ENCODE peak calls at places on chromosomes 12 and 14, in six cellular contexts. One of them, this sample, is unnamed.
A peak's percentile ranks its signal among the peaks of the same experiment; 100 is the strongest.

GRCh38 chr12:124774054-124774461 is 89.6 kb downstream of the SCARB1 start:
- DNase-seq in Right ventricle myocardium superior: no peak
- DNase-seq in HTR-8/SVneo: no peak
- DNase-seq in NCI-H524 treated with DMSO at 0.1 percent for 48 hours: no peak
- DNase-seq in GM06990: peak; percentile 80
- DNase-seq in C1 segment of cervical spinal cord: no peak
- DNase-seq in this sample: no peak

GRCh38 chr12:98757455-98757854 is 112.4 kb downstream of the APAF1 start:
- DNase-seq in HTR-8/SVneo: no peak
- DNase-seq in NCI-H524 treated with DMSO at 0.1 percent for 48 hours: no peak
- DNase-seq in GM06990: no peak
- DNase-seq in Right ventricle myocardium superior: no peak
- DNase-seq in C1 segment of cervical spinal cord: no peak
- DNase-seq in this sample: no peak

GRCh38 chr12:54246011-54246641 is 33.8 kb downstream of the CBX5 start:
- DNase-seq in C1 segment of cervical spinal cord: no peak
- DNase-seq in GM06990: no peak
- DNase-seq in HTR-8/SVneo: no peak
- DNase-seq in NCI-H524 treated with DMSO at 0.1 percent for 48 hours: no peak
- DNase-seq in Right ventricle myocardium superior: no peak
- DNase-seq in this sample: no peak

GRCh38 chr12:8697476-8698131 is at the start of gene RIMKLB:
- DNase-seq in GM06990: peak; percentile 81
- DNase-seq in C1 segment of cervical spinal cord: peak; percentile 42
- DNase-seq in Right ventricle myocardium superior: peak; percentile 91
- DNase-seq in NCI-H524 treated with DMSO at 0.1 percent for 48 hours: no peak
- DNase-seq in HTR-8/SVneo: peak; percentile 57
- DNase-seq in this sample: no peak

GRCh38 chr14:61933021-61933420 is 170.8 kb downstream of the SNAPC1 start:
- DNase-seq in Right ventricle myocardium superior: no peak
- DNase-seq in C1 segment of cervical spinal cord: no peak
- DNase-seq in GM06990: no peak
- DNase-seq in NCI-H524 treated with DMSO at 0.1 percent for 48 hours: no peak
- DNase-seq in HTR-8/SVneo: no peak
- DNase-seq in this sample: no peak

GRCh38 chr12:32894566-32894965 is 2.0 kb downstream of the PKP2 start:
- DNase-seq in Right ventricle myocardium superior: no peak
- DNase-seq in GM06990: no peak
- DNase-seq in HTR-8/SVneo: no peak
- DNase-seq in C1 segment of cervical spinal cord: no peak
- DNase-seq in NCI-H524 treated with DMSO at 0.1 percent for 48 hours: no peak
- DNase-seq in this sample: no peak

GRCh38 chr14:81164167-81164774 is 56.5 kb downstream of the GTF2A1 start:
- DNase-seq in GM06990: peak; percentile 37
- DNase-seq in NCI-H524 treated with DMSO at 0.1 percent for 48 hours: peak; percentile 83
- DNase-seq in C1 segment of cervical spinal cord: no peak
- DNase-seq in Right ventricle myocardium superior: no peak
- DNase-seq in HTR-8/SVneo: peak; percentile 63
- DNase-seq in this sample: no peak

GRCh38 chr12:52871291-52871961 is 22.6 kb upstream of the KRT78 start:
- DNase-seq in GM06990: no peak
- DNase-seq in C1 segment of cervical spinal cord: no peak
- DNase-seq in HTR-8/SVneo: peak; percentile 54
- DNase-seq in Right ventricle myocardium superior: no peak
- DNase-seq in NCI-H524 treated with DMSO at 0.1 percent for 48 hours: no peak
- DNase-seq in this sample: no peak

GRCh38 chr12:8687846-8688601 is 9.8 kb upstream of the RIMKLB start:
- DNase-seq in HTR-8/SVneo: peak; percentile 75
- DNase-seq in C1 segment of cervical spinal cord: no peak
- DNase-seq in NCI-H524 treated with DMSO at 0.1 percent for 48 hours: no peak
- DNase-seq in GM06990: no peak
- DNase-seq in Right ventricle myocardium superior: no peak
- DNase-seq in this sample: no peak

GRCh38 chr12:64124511-64125197 is 97.4 kb downstream of the KICS2 start:
- DNase-seq in C1 segment of cervical spinal cord: no peak
- DNase-seq in Right ventricle myocardium superior: no peak
- DNase-seq in NCI-H524 treated with DMSO at 0.1 percent for 48 hours: no peak
- DNase-seq in HTR-8/SVneo: no peak
- DNase-seq in GM06990: no peak
- DNase-seq in this sample: no peak

GRCh38 chr14:64091217-64091616 is 203.0 kb downstream of the ESR2 start:
- DNase-seq in GM06990: no peak
- DNase-seq in Right ventricle myocardium superior: no peak
- DNase-seq in NCI-H524 treated with DMSO at 0.1 percent for 48 hours: no peak
- DNase-seq in HTR-8/SVneo: no peak
- DNase-seq in C1 segment of cervical spinal cord: no peak
- DNase-seq in this sample: no peak

GRCh38 chr12:51759175-51759574 is 89.3 kb downstream of the FIGNL2 start:
- DNase-seq in C1 segment of cervical spinal cord: no peak
- DNase-seq in Right ventricle myocardium superior: no peak
- DNase-seq in HTR-8/SVneo: no peak
- DNase-seq in GM06990: no peak
- DNase-seq in NCI-H524 treated with DMSO at 0.1 percent for 48 hours: no peak
- DNase-seq in this sample: no peak

GRCh38 chr14:91281346-91281745 is 36.8 kb upstream of the GPR68 start:
- DNase-seq in C1 segment of cervical spinal cord: no peak
- DNase-seq in GM06990: no peak
- DNase-seq in NCI-H524 treated with DMSO at 0.1 percent for 48 hours: no peak
- DNase-seq in HTR-8/SVneo: peak; percentile 83
- DNase-seq in Right ventricle myocardium superior: no peak
- DNase-seq in this sample: no peak

GRCh38 chr12:65100140-65100539 is 21.0 kb downstream of the WIF1 start:
- DNase-seq in NCI-H524 treated with DMSO at 0.1 percent for 48 hours: peak; percentile 6
- DNase-seq in GM06990: no peak
- DNase-seq in HTR-8/SVneo: no peak
- DNase-seq in C1 segment of cervical spinal cord: no peak
- DNase-seq in Right ventricle myocardium superior: no peak
- DNase-seq in this sample: no peak

GRCh38 chr14:99612065-99612736 is 8.2 kb upstream of the CCDC85C start:
- DNase-seq in GM06990: no peak
- DNase-seq in Right ventricle myocardium superior: no peak
- DNase-seq in C1 segment of cervical spinal cord: no peak
- DNase-seq in NCI-H524 treated with DMSO at 0.1 percent for 48 hours: peak; percentile 33
- DNase-seq in HTR-8/SVneo: no peak
- DNase-seq in this sample: no peak

GRCh38 chr12:105672576-105672975 is 342.1 kb downstream of the C12orf75 start:
- DNase-seq in GM06990: no peak
- DNase-seq in NCI-H524 treated with DMSO at 0.1 percent for 48 hours: no peak
- DNase-seq in HTR-8/SVneo: no peak
- DNase-seq in C1 segment of cervical spinal cord: no peak
- DNase-seq in Right ventricle myocardium superior: peak; percentile 90
- DNase-seq in this sample: no peak

GRCh38 chr14:54713364-54713763 is 146.4 kb downstream of the SAMD4A start:
- DNase-seq in NCI-H524 treated with DMSO at 0.1 percent for 48 hours: no peak
- DNase-seq in HTR-8/SVneo: no peak
- DNase-seq in GM06990: no peak
- DNase-seq in C1 segment of cervical spinal cord: no peak
- DNase-seq in Right ventricle myocardium superior: no peak
- DNase-seq in this sample: no peak

GRCh38 chr14:104792945-104793702 is 2.4 kb downstream of the AKT1 start:
- DNase-seq in NCI-H524 treated with DMSO at 0.1 percent for 48 hours: no peak
- DNase-seq in Right ventricle myocardium superior: no peak
- DNase-seq in C1 segment of cervical spinal cord: no peak
- DNase-seq in GM06990: no peak
- DNase-seq in HTR-8/SVneo: no peak
- DNase-seq in this sample: no peak

GRCh38 chr14:64766430-64767151 is 62.4 kb downstream of the PLEKHG3 start:
- DNase-seq in HTR-8/SVneo: no peak
- DNase-seq in GM06990: no peak
- DNase-seq in NCI-H524 treated with DMSO at 0.1 percent for 48 hours: no peak
- DNase-seq in Right ventricle myocardium superior: no peak
- DNase-seq in C1 segment of cervical spinal cord: no peak
- DNase-seq in this sample: no peak

GRCh38 chr12:68481181-68481941 is 129.3 kb upstream of the RAP1B start:
- DNase-seq in HTR-8/SVneo: no peak
- DNase-seq in GM06990: peak; percentile 68
- DNase-seq in NCI-H524 treated with DMSO at 0.1 percent for 48 hours: no peak
- DNase-seq in Right ventricle myocardium superior: no peak
- DNase-seq in C1 segment of cervical spinal cord: no peak
- DNase-seq in this sample: no peak

GRCh38 chr14:104393199-104393897 is 186.2 kb upstream of the C14orf180 start:
- DNase-seq in HTR-8/SVneo: no peak
- DNase-seq in C1 segment of cervical spinal cord: no peak
- DNase-seq in Right ventricle myocardium superior: peak; percentile 66
- DNase-seq in GM06990: no peak
- DNase-seq in NCI-H524 treated with DMSO at 0.1 percent for 48 hours: no peak
- DNase-seq in this sample: no peak

GRCh38 chr12:79527498-79527897 is 163.3 kb downstream of the PAWR start:
- DNase-seq in HTR-8/SVneo: no peak
- DNase-seq in Right ventricle myocardium superior: no peak
- DNase-seq in C1 segment of cervical spinal cord: no peak
- DNase-seq in NCI-H524 treated with DMSO at 0.1 percent for 48 hours: no peak
- DNase-seq in GM06990: no peak
- DNase-seq in this sample: no peak

GRCh38 chr12:102385343-102385742 is 95.0 kb downstream of the IGF1 start:
- DNase-seq in HTR-8/SVneo: no peak
- DNase-seq in GM06990: no peak
- DNase-seq in C1 segment of cervical spinal cord: no peak
- DNase-seq in Right ventricle myocardium superior: no peak
- DNase-seq in NCI-H524 treated with DMSO at 0.1 percent for 48 hours: no peak
- DNase-seq in this sample: no peak

GRCh38 chr12:29333178-29333577 is 47.8 kb downstream of the ERGIC2 start:
- DNase-seq in Right ventricle myocardium superior: no peak
- DNase-seq in C1 segment of cervical spinal cord: no peak
- DNase-seq in HTR-8/SVneo: no peak
- DNase-seq in NCI-H524 treated with DMSO at 0.1 percent for 48 hours: no peak
- DNase-seq in GM06990: no peak
- DNase-seq in this sample: no peak

GRCh38 chr12:47307680-47308399 is 228.1 kb upstream of the AMIGO2 start:
- DNase-seq in GM06990: peak; percentile 26
- DNase-seq in Right ventricle myocardium superior: no peak
- DNase-seq in HTR-8/SVneo: peak; percentile 55
- DNase-seq in C1 segment of cervical spinal cord: no peak
- DNase-seq in NCI-H524 treated with DMSO at 0.1 percent for 48 hours: peak; percentile 22
- DNase-seq in this sample: no peak

GRCh38 chr12:2345902-2346301 is 293.1 kb downstream of the CACNA1C start:
- DNase-seq in HTR-8/SVneo: no peak
- DNase-seq in C1 segment of cervical spinal cord: no peak
- DNase-seq in Right ventricle myocardium superior: no peak
- DNase-seq in NCI-H524 treated with DMSO at 0.1 percent for 48 hours: no peak
- DNase-seq in GM06990: no peak
- DNase-seq in this sample: no peak

GRCh38 chr12:11865835-11866234 is 204.9 kb upstream of the BCL2L14 start:
- DNase-seq in Right ventricle myocardium superior: no peak
- DNase-seq in NCI-H524 treated with DMSO at 0.1 percent for 48 hours: no peak
- DNase-seq in HTR-8/SVneo: no peak
- DNase-seq in GM06990: no peak
- DNase-seq in C1 segment of cervical spinal cord: no peak
- DNase-seq in this sample: no peak

GRCh38 chr12:53048033-53048779 is 1.7 kb upstream of the TNS2 start:
- DNase-seq in C1 segment of cervical spinal cord: no peak
- DNase-seq in HTR-8/SVneo: peak; percentile 50
- DNase-seq in Right ventricle myocardium superior: peak; percentile 87
- DNase-seq in GM06990: no peak
- DNase-seq in NCI-H524 treated with DMSO at 0.1 percent for 48 hours: no peak
- DNase-seq in this sample: no peak

GRCh38 chr12:96368233-96368632 is 32.0 kb downstream of the CDK17 start:
- DNase-seq in HTR-8/SVneo: no peak
- DNase-seq in NCI-H524 treated with DMSO at 0.1 percent for 48 hours: no peak
- DNase-seq in Right ventricle myocardium superior: peak; percentile 51
- DNase-seq in C1 segment of cervical spinal cord: no peak
- DNase-seq in GM06990: no peak
- DNase-seq in this sample: no peak

GRCh38 chr14:23183479-23183878 is at the start of gene SLC7A8:
- DNase-seq in C1 segment of cervical spinal cord: no peak
- DNase-seq in NCI-H524 treated with DMSO at 0.1 percent for 48 hours: peak; percentile 39
- DNase-seq in Right ventricle myocardium superior: peak; percentile 61
- DNase-seq in HTR-8/SVneo: no peak
- DNase-seq in GM06990: no peak
- DNase-seq in this sample: no peak

GRCh38 chr12:9118161-9118560 is 2.4 kb upstream of the A2M start:
- DNase-seq in HTR-8/SVneo: no peak
- DNase-seq in GM06990: peak; percentile 14
- DNase-seq in C1 segment of cervical spinal cord: no peak
- DNase-seq in Right ventricle myocardium superior: peak; percentile 38
- DNase-seq in NCI-H524 treated with DMSO at 0.1 percent for 48 hours: no peak
- DNase-seq in this sample: peak; percentile 99

GRCh38 chr12:105992849-105993740 is 145.7 kb downstream of the NUAK1 start:
- DNase-seq in Right ventricle myocardium superior: no peak
- DNase-seq in C1 segment of cervical spinal cord: no peak
- DNase-seq in HTR-8/SVneo: no peak
- DNase-seq in GM06990: no peak
- DNase-seq in NCI-H524 treated with DMSO at 0.1 percent for 48 hours: no peak
- DNase-seq in this sample: no peak

GRCh38 chr14:100677925-100678765 is 48.5 kb upstream of the DLK1 start:
- DNase-seq in HTR-8/SVneo: no peak
- DNase-seq in C1 segment of cervical spinal cord: no peak
- DNase-seq in NCI-H524 treated with DMSO at 0.1 percent for 48 hours: no peak
- DNase-seq in GM06990: no peak
- DNase-seq in Right ventricle myocardium superior: peak; percentile 92
- DNase-seq in this sample: no peak

GRCh38 chr12:6778212-6778570 is 5.9 kb downstream of the LAG3 start:
- DNase-seq in C1 segment of cervical spinal cord: no peak
- DNase-seq in NCI-H524 treated with DMSO at 0.1 percent for 48 hours: no peak
- DNase-seq in GM06990: no peak
- DNase-seq in Right ventricle myocardium superior: no peak
- DNase-seq in HTR-8/SVneo: no peak
- DNase-seq in this sample: no peak

GRCh38 chr14:48914921-48915320 is 671.3 kb downstream of the RPS29 start:
- DNase-seq in NCI-H524 treated with DMSO at 0.1 percent for 48 hours: no peak
- DNase-seq in C1 segment of cervical spinal cord: no peak
- DNase-seq in Right ventricle myocardium superior: no peak
- DNase-seq in HTR-8/SVneo: no peak
- DNase-seq in GM06990: no peak
- DNase-seq in this sample: no peak

GRCh38 chr12:92107621-92108131 is 38.0 kb downstream of the BTG1 start:
- DNase-seq in GM06990: no peak
- DNase-seq in C1 segment of cervical spinal cord: no peak
- DNase-seq in Right ventricle myocardium superior: no peak
- DNase-seq in HTR-8/SVneo: no peak
- DNase-seq in NCI-H524 treated with DMSO at 0.1 percent for 48 hours: peak; percentile 91
- DNase-seq in this sample: no peak

GRCh38 chr12:63163542-63163941 is 12.5 kb upstream of the AVPR1A start:
- DNase-seq in NCI-H524 treated with DMSO at 0.1 percent for 48 hours: no peak
- DNase-seq in Right ventricle myocardium superior: no peak
- DNase-seq in C1 segment of cervical spinal cord: no peak
- DNase-seq in GM06990: no peak
- DNase-seq in HTR-8/SVneo: no peak
- DNase-seq in this sample: no peak

This sample was measured in SIG-M5.